ENCODE peak calls at places on chromosomes 4 and X, in eight cellular contexts. H is fibroblast of lung; L is lower lobe of right lung; E is gastrocnemius medialis; A is transverse colon; F is CD4-positive, CD25-positive, alpha-beta regulatory T cell; V is retinal pigment epithelial cell; R is thoracic aorta. C is an unnamed sample.

GRCh38 chr4:163688856-163689255 is 194.4 kb downstream of the TMA16 start:
- DNase-seq in H (no peak), L (no peak), E (no peak), A (no peak), F (no peak), V (no peak), R (no peak), C (no peak)

GRCh38 chr4:139188648-139189416 is 11.8 kb upstream of the ELF2 start:
- DNase-seq in H (no peak), L (no peak), E (no peak), A (no peak), F (no peak), V (no peak), R (no peak), C (no peak)

GRCh38 chrX:314049-314448 is 4.5 kb downstream of the GTPBP6 start:
- DNase-seq in H (no peak), L (peak), E (no peak), A (no peak), F (no peak), V (no peak), R (no peak), C (no peak)

GRCh38 chrX:71919436-71919835 is 8.8 kb downstream of the NHSL2 start:
- DNase-seq in H (peak), L (no peak), E (no peak), A (no peak), F (no peak), V (no peak), R (no peak), C (no peak)

GRCh38 chr4:137530176-137530575 is 2.1 kb downstream of the PCDH18 start:
- DNase-seq in H (peak), L (no peak), E (no peak), A (no peak), F (no peak), V (no peak), R (no peak), C (no peak)

GRCh38 chr4:47145630-47146029 is 114.3 kb downstream of the GABRB1 start:
- DNase-seq in H (peak), L (no peak), E (no peak), A (no peak), F (no peak), V (peak), R (no peak), C (peak)

GRCh38 chrX:155048997-155049619 is 21.8 kb downstream of the CMC4 start:
- DNase-seq in H (peak), L (no peak), E (no peak), A (peak), F (peak), V (no peak), R (no peak), C (peak)

GRCh38 chr4:183409463-183409862 is 35.0 kb upstream of the CDKN2AIP start:
- DNase-seq in H (no peak), L (no peak), E (no peak), A (no peak), F (no peak), V (no peak), R (no peak), C (no peak)

GRCh38 chrX:94058728-94059382 is 384.8 kb downstream of the FAM133A start:
- DNase-seq in H (no peak), L (no peak), E (no peak), A (no peak), F (no peak), V (no peak), R (no peak), C (no peak)

GRCh38 chr4:76420311-76420710 is 630 bp downstream of the CCDC158 start:
- DNase-seq in H (no peak), L (no peak), E (no peak), A (no peak), F (no peak), V (no peak), R (no peak), C (no peak)

GRCh38 chr4:145498430-145498829 is 16.8 kb downstream of the SMAD1 start:
- DNase-seq in H (no peak), L (no peak), E (no peak), A (no peak), F (no peak), V (no peak), R (no peak), C (peak)

GRCh38 chr4:168857546-168858314 is 152.3 kb downstream of the CBR4 start:
- DNase-seq in H (peak), L (no peak), E (no peak), A (no peak), F (no peak), V (no peak), R (no peak), C (no peak)

DNA sequence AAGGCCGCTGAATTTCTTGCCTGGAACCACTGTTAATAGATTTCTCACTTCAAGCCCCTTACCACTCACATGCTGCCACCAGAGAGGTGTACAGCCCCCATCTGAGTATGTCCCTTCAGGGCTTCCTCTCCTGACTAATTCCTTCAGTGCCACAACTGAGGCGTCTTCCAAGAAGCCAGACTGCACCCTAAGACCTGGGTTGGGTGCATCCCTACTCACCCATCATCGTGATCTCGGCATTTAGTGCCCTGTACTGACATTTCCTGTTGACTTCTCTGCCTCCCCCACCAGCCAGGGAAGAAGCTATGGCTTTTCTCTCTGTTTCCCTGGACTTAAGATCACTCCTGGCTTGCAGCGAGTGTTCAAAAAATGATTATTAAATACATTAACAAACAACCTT is 40.4 kb upstream of the MAP3K15 start:
- DNase-seq in H (no peak), L (no peak), E (no peak), A (no peak), F (no peak), V (no peak), R (no peak), C (no peak)
- H3K4me3 ChIP-seq in H (no peak), L (no peak), E (no peak), A (no peak), F (no peak), V (no peak), R (no peak), C (no peak)

DNA sequence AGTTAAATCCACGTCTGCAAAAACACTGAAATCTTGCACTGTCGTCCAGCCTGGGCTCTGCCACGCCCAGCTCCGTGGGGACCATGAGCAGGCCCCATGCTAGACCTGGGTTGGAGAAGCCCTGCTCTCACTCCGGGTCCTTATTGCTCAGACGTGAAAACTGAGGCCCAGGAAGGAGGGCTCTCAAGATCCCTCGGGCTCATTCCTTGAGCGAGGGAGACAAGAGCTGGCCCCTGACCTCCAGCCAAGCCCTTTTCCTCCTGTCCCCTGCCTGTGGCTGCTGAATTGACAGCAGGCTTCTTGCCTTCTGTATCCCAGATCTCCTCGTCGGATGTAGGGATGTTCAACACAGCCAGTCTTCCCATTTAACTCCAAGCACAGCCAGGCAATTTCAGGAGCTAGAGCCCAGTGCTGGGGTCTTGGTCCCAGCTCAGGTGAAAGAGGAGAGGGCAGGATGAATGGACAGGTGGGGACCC is 109.5 kb downstream of the CPZ start:
- DNase-seq in H (no peak), L (no peak), E (no peak), A (peak), F (no peak), V (no peak), R (no peak), C (no peak)
- H3K4me3 ChIP-seq in H (no peak), L (no peak), E (no peak), A (no peak), F (no peak), V (no peak), R (no peak), C (no peak)

GRCh38 chr4:7970031-7970946 is 30.6 kb upstream of the AFAP1 start:
- DNase-seq in H (peak), L (no peak), E (no peak), A (peak), F (peak), V (peak), R (no peak), C (peak)
- H3K4me3 ChIP-seq in H (no peak), L (peak), E (no peak), A (peak), F (peak), V (peak), R (no peak), C (peak)

DNA sequence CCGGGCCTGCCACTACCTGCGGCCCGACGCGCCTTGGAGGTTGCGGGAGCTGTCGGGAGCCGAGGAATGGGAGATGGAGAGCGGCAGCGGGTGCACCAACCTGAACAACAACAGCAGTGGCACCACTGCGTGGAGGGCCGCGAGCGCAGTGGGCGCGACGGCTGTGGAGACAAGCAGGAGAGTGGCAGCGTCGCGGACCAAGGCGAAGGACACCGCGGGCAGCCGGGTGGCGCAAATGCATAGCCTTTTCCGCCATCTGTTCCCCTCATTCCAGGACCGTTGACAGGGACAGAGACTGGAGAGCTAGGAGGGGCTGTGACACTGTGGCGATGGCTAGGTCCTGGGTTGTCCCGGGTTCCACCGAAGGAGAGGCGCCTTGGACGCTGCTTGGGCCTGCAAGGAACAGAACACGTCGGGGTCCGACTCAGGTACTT is 962 bp downstream of the SOWAHD start:
- DNase-seq in H (no peak), L (no peak), E (no peak), A (no peak), F (no peak), V (no peak), R (no peak), C (peak)
- H3K4me3 ChIP-seq in H (no peak), L (peak), E (no peak), A (peak), F (no peak), V (no peak), R (peak), C (peak)

GRCh38 chr4:173448919-173449641 is 50.2 kb upstream of the SCRG1 start:
- DNase-seq in H (no peak), L (no peak), E (no peak), A (no peak), F (no peak), V (no peak), R (no peak), C (peak)
- H3K4me3 ChIP-seq in H (no peak), L (no peak), E (no peak), A (no peak), F (no peak), V (no peak), R (peak), C (no peak)

GRCh38 chr4:80185787-80186548 is 11.3 kb upstream of the PRDM8 start:
- DNase-seq in H (peak), L (no peak), E (no peak), A (no peak), F (no peak), V (no peak), R (no peak), C (no peak)

GRCh38 chr4:80186666-80187065 is 10.6 kb upstream of the PRDM8 start:
- DNase-seq in H (no peak), L (no peak), E (no peak), A (no peak), F (no peak), V (no peak), R (no peak), C (no peak)

GRCh38 chr4:80184053-80184790 is 13.1 kb upstream of the PRDM8 start:
- DNase-seq in H (peak), L (peak), E (peak), A (peak), F (peak), V (no peak), R (no peak), C (peak)

GRCh38 chr4:80183196-80184052 is 13.9 kb upstream of the PRDM8 start:
- DNase-seq in H (peak), L (peak), E (no peak), A (peak), F (peak), V (no peak), R (no peak), C (no peak)

DNA sequence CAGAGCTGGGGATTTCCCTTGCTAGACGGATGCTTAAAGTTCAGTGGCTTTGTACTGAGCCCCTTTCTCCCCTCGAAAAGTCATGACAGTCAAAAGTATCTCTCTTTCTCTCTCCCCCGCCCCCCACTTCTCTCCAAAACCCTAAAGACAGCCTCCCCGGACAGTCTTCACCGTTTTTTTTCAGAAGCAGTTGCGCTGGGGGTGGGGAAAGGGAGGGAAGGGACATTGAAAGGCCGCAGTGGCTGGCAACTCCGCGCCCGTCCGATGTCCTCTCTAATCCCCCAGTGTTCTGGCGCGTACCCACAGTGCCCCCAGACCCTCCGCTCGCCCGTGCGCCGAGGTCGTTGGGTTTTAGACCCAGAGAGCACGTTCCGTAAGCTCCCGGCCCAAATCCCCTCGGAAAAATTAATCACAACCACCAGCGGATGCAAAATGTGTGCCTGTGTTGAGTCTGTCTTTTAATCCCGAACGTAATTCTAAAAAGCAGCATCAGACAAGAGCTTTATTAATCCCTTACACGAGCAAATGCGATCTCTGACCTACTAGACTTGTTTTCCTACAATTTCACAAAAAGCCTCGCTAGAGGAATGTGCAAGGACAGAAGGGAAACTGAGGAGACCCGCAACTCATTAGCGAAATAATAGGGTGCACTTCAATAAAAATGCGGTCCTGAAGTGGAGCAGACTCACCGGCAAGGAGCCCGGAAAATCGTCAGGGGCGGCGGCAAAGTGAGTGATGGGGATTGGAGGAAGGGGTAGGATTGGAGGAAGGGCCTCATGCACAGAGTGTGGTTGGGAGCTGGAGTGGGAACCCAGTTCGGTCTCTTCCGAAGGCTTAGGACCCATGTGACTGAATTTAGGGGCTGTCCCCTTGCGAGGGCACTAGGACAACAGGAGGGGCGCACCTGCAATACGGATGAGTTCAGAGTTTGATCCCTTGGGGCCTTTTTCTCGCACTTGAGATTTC is 12.2 kb upstream of the PRDM8 start:
- DNase-seq in H (peak), L (no peak), E (no peak), A (peak), F (no peak), V (no peak), R (no peak), C (no peak)
- H3K4me3 ChIP-seq in H (peak), L (peak), E (peak), A (peak), F (peak), V (peak), R (peak), C (peak)

GRCh38 chr4:89299153-89299789 is 8.3 kb downstream of the GPRIN3 start:
- DNase-seq in H (no peak), L (no peak), E (no peak), A (no peak), F (no peak), V (no peak), R (no peak), C (no peak)
- H3K4me3 ChIP-seq in H (no peak), L (peak), E (peak), A (peak), F (peak), V (peak), R (peak), C (no peak)